ENCODE peak calls at places on chromosomes 2 and 18, in five cellular contexts. R is OCI-LY7; N is naive thymus-derived CD4-positive, alpha-beta T cell; Z is CD8-positive, alpha-beta memory T cell; E is mammary epithelial cell. A is an unnamed sample.
A peak's percentile ranks its signal among the peaks of the same experiment; 100 is the strongest.

GRCh38 chr2:44543773-44544725 is 182.3 kb downstream of the CAMKMT start:
- DNase-seq in R (no peak), N (no peak), Z (no peak), E (peak; percentile 50), A (no peak)

GRCh38 chr2:172878260-172878659 is 142.6 kb downstream of the RAPGEF4 start:
- DNase-seq in R (no peak), N (no peak), Z (no peak), E (no peak), A (no peak)

GRCh38 chr2:196291873-196292800 is 120.8 kb upstream of the STK17B start:
- DNase-seq in R (no peak), N (no peak), Z (no peak), E (peak; percentile 97), A (no peak)

GRCh38 chr18:60053747-60054304 is 154.0 kb downstream of the PMAIP1 start:
- DNase-seq in R (no peak), N (no peak), Z (no peak), E (peak; percentile 100), A (no peak)

GRCh38 chr18:11407900-11408299 is 201.5 kb upstream of the SLC35G4 start:
- DNase-seq in R (no peak), N (no peak), Z (no peak), E (no peak), A (no peak)

GRCh38 chr18:45197526-45197970 is 417.7 kb upstream of the SLC14A2 start:
- DNase-seq in R (no peak), N (no peak), Z (no peak), E (peak; percentile 2), A (no peak)

GRCh38 chr2:241895732-241896641 is 26.5 kb downstream of the RTP5 start:
- DNase-seq in R (no peak), N (no peak), Z (peak; percentile 57), E (peak; percentile 16), A (no peak)

GRCh38 chr2:30259827-30260679 is 28.7 kb downstream of the LBH start:
- DNase-seq in R (no peak), N (no peak), Z (no peak), E (no peak), A (no peak)

GRCh38 chr18:69957071-69957620 is 9.5 kb upstream of the CD226 start:
- DNase-seq in R (no peak), N (no peak), Z (no peak), E (no peak), A (no peak)

GRCh38 chr2:240141736-240142135 is 1.3 kb upstream of the OTOS start:
- DNase-seq in R (no peak), N (no peak), Z (peak; percentile 43), E (no peak), A (no peak)

GRCh38 chr2:64644240-64645013 is 9.3 kb downstream of the SERTAD2 start:
- DNase-seq in R (peak; percentile 79), N (peak; percentile 48), Z (peak; percentile 71), E (peak; percentile 73), A (no peak)

GRCh38 chr2:64646007-64646880 is 7.5 kb downstream of the SERTAD2 start:
- DNase-seq in R (peak; percentile 82), N (peak; percentile 71), Z (peak; percentile 86), E (peak; percentile 71), A (peak; percentile 76)

GRCh38 chr2:64641585-64641984 is 12.1 kb downstream of the SERTAD2 start:
- DNase-seq in R (no peak), N (no peak), Z (no peak), E (no peak), A (no peak)

GRCh38 chr2:64645014-64645418 is 8.7 kb downstream of the SERTAD2 start:
- DNase-seq in R (peak; percentile 72), N (peak; percentile 18), Z (no peak), E (peak; percentile 73), A (peak; percentile 11)

GRCh38 chr2:64643838-64644219 is 9.9 kb downstream of the SERTAD2 start:
- DNase-seq in R (no peak), N (no peak), Z (no peak), E (no peak), A (no peak)
- H3K4me3 ChIP-seq in R (peak overlapping the region; percentile 67), N (no peak overlapping the region), Z (peak overlapping the region; percentile 63), E (peak overlapping the region; percentile 44), A (no peak overlapping the region)

GRCh38 chr2:19689769-19690168 is 212.0 kb downstream of the TTC32 start:
- DNase-seq in R (no peak), N (no peak), Z (no peak), E (no peak), A (no peak)
- H3K27ac ChIP-seq in R (no peak overlapping the region), N (no peak overlapping the region), Z (no peak overlapping the region), E (no peak overlapping the region), A (no peak overlapping the region)

GRCh38 chr2:18445412-18446320 is 114.8 kb downstream of the RDH14 start:
- DNase-seq in R (no peak), N (no peak), Z (no peak), E (no peak), A (no peak)
- H3K4me3 ChIP-seq in R (no peak overlapping the region), N (no peak overlapping the region), Z (no peak overlapping the region), E (no peak overlapping the region), A (no peak overlapping the region)

DNA sequence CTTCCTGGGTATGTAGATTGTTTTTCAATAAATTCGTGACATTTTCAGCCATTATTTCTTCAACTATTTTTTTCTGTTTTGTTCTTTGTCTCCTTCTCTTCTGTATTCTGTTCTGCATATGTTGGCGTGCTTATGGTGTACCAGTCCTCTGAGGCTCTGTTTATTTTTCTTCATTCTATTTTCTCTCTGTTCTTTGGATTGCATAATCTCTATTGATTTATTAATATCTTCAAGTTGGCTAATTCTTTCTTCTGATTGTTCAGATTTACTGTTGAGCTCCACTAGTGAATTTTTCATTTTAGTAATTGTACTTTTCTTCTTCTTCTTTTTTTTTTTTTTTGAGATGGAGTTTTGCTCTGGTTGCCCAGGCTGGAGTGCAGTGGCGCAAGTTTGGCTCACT is 9.9 kb downstream of the GNLY start:
- DNase-seq in R (no peak), N (no peak), Z (no peak), E (no peak), A (no peak)
- H3K27ac ChIP-seq in R (no peak overlapping the region), N (no peak overlapping the region), Z (no peak overlapping the region), E (no peak overlapping the region), A (no peak overlapping the region)

GRCh38 chr2:54677476-54678265 is 45.8 kb upstream of the EML6 start:
- DNase-seq in R (no peak), N (no peak), Z (no peak), E (no peak), A (no peak)

GRCh38 chr2:54678719-54679118 is 44.7 kb upstream of the EML6 start:
- DNase-seq in R (peak; percentile 49), N (no peak), Z (no peak), E (no peak), A (no peak)

GRCh38 chr2:54676656-54677055 is 46.8 kb upstream of the EML6 start:
- DNase-seq in R (no peak), N (no peak), Z (no peak), E (no peak), A (no peak)

GRCh38 chr2:54683596-54683995 is 39.9 kb upstream of the EML6 start:
- DNase-seq in R (no peak), N (no peak), Z (no peak), E (no peak), A (no peak)

DNA sequence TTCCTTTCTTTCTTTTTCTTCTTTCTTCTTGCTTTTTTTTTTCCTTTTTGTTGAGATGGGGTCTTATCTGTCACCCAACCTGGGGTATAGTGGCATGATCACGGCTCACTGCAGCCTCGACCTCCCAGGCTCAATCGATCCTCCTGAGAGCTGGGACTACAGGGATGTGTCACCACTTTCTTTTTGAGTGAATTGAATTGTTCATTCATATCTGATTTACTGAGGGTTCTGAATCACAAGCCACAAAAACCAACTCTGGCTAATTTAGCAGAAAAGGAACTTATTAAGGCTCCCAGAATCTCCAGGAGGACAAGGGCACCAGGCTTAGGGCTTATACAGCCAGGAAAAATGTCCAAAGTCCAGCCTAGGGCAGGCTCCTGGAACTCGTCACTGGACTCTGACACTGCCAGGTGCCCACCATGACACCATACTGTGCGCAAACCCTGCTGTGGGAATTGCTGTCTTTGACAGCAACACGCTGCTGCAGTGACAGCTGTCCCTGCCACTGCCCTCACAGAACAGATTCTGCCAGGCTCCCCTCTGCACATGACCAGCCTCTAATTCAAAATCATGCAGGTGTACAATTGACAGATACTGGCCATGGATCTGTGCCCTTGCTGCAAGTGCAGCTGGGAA is 42.9 kb upstream of the EML6 start:
- DNase-seq in R (peak; percentile 32), N (no peak), Z (no peak), E (peak; percentile 64), A (no peak)
- H3K4me3 ChIP-seq in R (no peak overlapping the region), N (no peak overlapping the region), Z (no peak overlapping the region), E (no peak overlapping the region), A (no peak overlapping the region)

GRCh38 chr2:159462201-159462785 is 154.1 kb downstream of the BAZ2B start:
- DNase-seq in R (no peak), N (no peak), Z (no peak), E (no peak), A (no peak)
- H3K27ac ChIP-seq in R (no peak overlapping the region), N (no peak overlapping the region), Z (no peak overlapping the region), E (no peak overlapping the region), A (no peak overlapping the region)

DNA sequence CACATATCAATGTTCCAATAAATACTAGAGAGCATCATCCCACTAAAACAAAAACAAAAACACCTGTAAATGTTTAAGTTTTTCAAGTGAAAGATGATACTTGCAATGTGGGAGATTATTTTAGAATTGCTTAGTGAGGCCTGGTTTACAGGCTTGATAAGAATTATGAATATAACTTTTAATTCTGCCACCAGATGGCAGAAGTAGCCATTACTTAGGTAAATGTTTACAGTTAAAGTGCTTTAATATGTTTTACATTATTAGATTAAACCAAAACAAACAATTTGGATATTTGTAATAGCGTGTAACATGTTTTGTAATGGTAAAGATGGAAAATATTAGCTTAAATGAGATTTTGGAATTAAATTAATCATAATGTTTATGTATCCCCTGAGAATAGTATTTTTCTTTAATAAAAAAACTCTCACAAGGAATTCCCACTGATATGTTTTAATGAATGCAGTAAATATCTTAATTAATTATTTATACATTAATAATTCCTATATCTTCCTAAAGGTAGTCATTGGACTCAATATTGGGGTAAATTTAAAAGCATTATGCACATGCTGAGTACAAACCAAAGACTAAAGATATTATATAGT is 522.0 kb downstream of the SPAG16 start:
- DNase-seq in R (peak; percentile 31), N (no peak), Z (no peak), E (peak; percentile 12), A (no peak)
- H3K4me3 ChIP-seq in R (no peak overlapping the region), N (no peak overlapping the region), Z (no peak overlapping the region), E (no peak overlapping the region), A (no peak overlapping the region)